ENCODE peak calls at places on chromosomes 3 and 15, in eight cellular contexts. W is IMR-90, N is fibroblast of mammary gland, R is body of pancreas, Z is GM20000, Y is epithelial cell of esophagus, D is Panc1, K is PC-3. O is an unnamed sample.

GRCh38 chr3:109369510-109369909 is 32.2 kb upstream of the DPPA4 start:
- DNase-seq in W (no peak), N (no peak), R (no peak), Z (no peak), Y (no peak), D (no peak), K (peak), O (no peak)

GRCh38 chr3:76943671-76944070 is 96.2 kb upstream of the ROBO2 start:
- DNase-seq in W (peak), N (no peak), R (no peak), Z (no peak), Y (peak), D (peak), K (peak), O (no peak)

GRCh38 chr3:99929409-99930139 is 111.9 kb downstream of the CMSS1 start:
- DNase-seq in W (peak), N (peak), R (no peak), Z (no peak), Y (peak), D (no peak), K (peak), O (peak)

GRCh38 chr3:46406786-46407611 is at the start of the genes CCR5AS and CCRL2:
- DNase-seq in W (peak), N (peak), R (peak), Z (peak), Y (peak), D (no peak), K (peak), O (no peak)

GRCh38 chr3:43105597-43106292 is at the start of gene POMGNT2:
- DNase-seq in W (peak), N (peak), R (peak), Z (peak), Y (peak), D (peak), K (peak), O (peak)

GRCh38 chr15:39580630-39581500 is at the start of gene THBS1:
- DNase-seq in W (peak), N (peak), R (peak), Z (no peak), Y (peak), D (no peak), K (peak), O (peak)

GRCh38 chr15:45795487-45796069 is 160.7 kb downstream of the SQOR start:
- DNase-seq in W (peak), N (peak), R (peak), Z (peak), Y (peak), D (peak), K (peak), O (peak)

GRCh38 chr15:91522609-91523332 is 330.7 kb upstream of the SLCO3A1 start:
- DNase-seq in W (peak), N (peak), R (no peak), Z (no peak), Y (peak), D (no peak), K (peak), O (peak)

GRCh38 chr3:23258110-23258509 is 55.0 kb downstream of the UBE2E2 start:
- DNase-seq in W (peak), N (peak), R (no peak), Z (no peak), Y (no peak), D (no peak), K (peak), O (no peak)

GRCh38 chr3:192887701-192888100 is 30.0 kb downstream of the MB21D2 start:
- DNase-seq in W (no peak), N (peak), R (no peak), Z (no peak), Y (peak), D (no peak), K (peak), O (no peak)

GRCh38 chr3:27467545-27467944 is 16.6 kb downstream of the SLC4A7 start:
- DNase-seq in W (peak), N (peak), R (no peak), Z (peak), Y (peak), D (no peak), K (peak), O (peak)

GRCh38 chr3:14561051-14561634 is 21.0 kb upstream of the GRIP2 start:
- DNase-seq in W (peak), N (peak), R (no peak), Z (no peak), Y (peak), D (no peak), K (peak), O (peak)

GRCh38 chr3:75294124-75294523 is 370.0 kb upstream of the FRG2C start:
- DNase-seq in W (peak), N (peak), R (peak), Z (peak), Y (no peak), D (no peak), K (peak), O (peak)

GRCh38 chr3:156772588-156773206 is 53.5 kb upstream of the LEKR1 start:
- DNase-seq in W (peak), N (peak), R (peak), Z (no peak), Y (no peak), D (no peak), K (no peak), O (no peak)

GRCh38 chr3:197256836-197257444 is 41.5 kb downstream of the DLG1 start:
- DNase-seq in W (peak), N (peak), R (peak), Z (peak), Y (peak), D (peak), K (peak), O (peak)

GRCh38 chr3:148605551-148605950 is 92.2 kb upstream of the AGTR1 start:
- DNase-seq in W (no peak), N (peak), R (no peak), Z (no peak), Y (no peak), D (no peak), K (no peak), O (no peak)

GRCh38 chr3:187223799-187224198 is 26.5 kb downstream of the RTP1 start:
- DNase-seq in W (peak), N (peak), R (no peak), Z (no peak), Y (peak), D (no peak), K (peak), O (peak)

GRCh38 chr15:36601497-36601932 is 22.1 kb downstream of the CDIN1 start:
- DNase-seq in W (peak), N (peak), R (no peak), Z (no peak), Y (peak), D (no peak), K (peak), O (peak)

GRCh38 chr15:92006186-92007028 is 152.9 kb downstream of the SLCO3A1 start:
- DNase-seq in W (no peak), N (no peak), R (no peak), Z (no peak), Y (no peak), D (no peak), K (no peak), O (no peak)

GRCh38 chr3:152460936-152461335 is 192.2 kb downstream of the MBNL1 start:
- DNase-seq in W (no peak), N (no peak), R (no peak), Z (no peak), Y (no peak), D (no peak), K (no peak), O (no peak)

GRCh38 chr3:191372122-191372521 is 41.8 kb upstream of the UTS2B start:
- DNase-seq in W (no peak), N (no peak), R (no peak), Z (no peak), Y (no peak), D (no peak), K (no peak), O (no peak)

GRCh38 chr3:190911382-190911781 is 48.9 kb upstream of the GMNC start:
- DNase-seq in W (no peak), N (no peak), R (no peak), Z (no peak), Y (peak), D (no peak), K (no peak), O (no peak)

GRCh38 chr15:25712192-25712960 is 150.8 kb downstream of the ATP10A start:
- DNase-seq in W (no peak), N (no peak), R (peak), Z (no peak), Y (no peak), D (no peak), K (no peak), O (no peak)

GRCh38 chr15:40826123-40827075 is 2.1 kb downstream of the PPP1R14D start:
- DNase-seq in W (no peak), N (no peak), R (peak), Z (no peak), Y (no peak), D (no peak), K (no peak), O (no peak)

GRCh38 chr3:51384145-51384729 is 854 bp upstream of the MANF start:
- DNase-seq in W (no peak), N (no peak), R (peak), Z (peak), Y (no peak), D (no peak), K (peak), O (no peak)

GRCh38 chr3:44412365-44412764 is 65.1 kb downstream of the ZNF445 start:
- DNase-seq in W (no peak), N (no peak), R (no peak), Z (no peak), Y (no peak), D (no peak), K (no peak), O (no peak)

DNA sequence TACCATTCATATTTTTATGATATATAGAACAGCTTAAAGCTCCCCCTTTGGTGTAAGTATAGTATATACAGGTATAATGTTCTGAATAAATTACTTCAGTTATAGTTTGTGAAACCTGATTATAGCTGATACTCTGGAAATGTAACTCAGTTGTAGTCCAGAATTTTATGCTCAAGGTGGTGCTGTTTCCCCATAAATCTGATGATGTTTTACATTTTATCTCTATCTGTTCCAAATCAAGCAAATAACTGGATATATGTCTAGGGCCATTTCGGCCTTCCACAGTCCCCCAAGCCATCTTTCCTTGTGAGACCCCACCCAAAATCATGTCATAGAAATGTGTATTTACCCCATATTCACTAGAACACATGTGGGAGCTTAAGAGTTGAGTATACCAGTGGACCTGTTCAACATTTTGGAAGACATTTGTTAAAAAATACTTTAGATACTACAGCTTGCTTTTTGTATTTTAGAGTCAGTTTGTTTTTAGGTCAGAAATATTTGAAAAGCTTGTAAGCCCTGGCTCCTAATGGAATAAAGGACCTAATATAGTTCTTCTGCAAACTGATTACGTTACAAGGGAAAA is 107.1 kb downstream of the ATG7 start:
- DNase-seq in W (peak), N (peak), R (no peak), Z (peak), Y (peak), D (peak), K (peak), O (peak)
- TF ChIP-seq CTCF in W (peak), N (peak), R (peak), Z (no peak), Y (peak), D (peak), K (peak), O (peak)

GRCh38 chr3:114700637-114701234 is 406.9 kb downstream of the TIGIT start:
- DNase-seq in W (no peak), N (no peak), R (no peak), Z (no peak), Y (no peak), D (no peak), K (no peak), O (no peak)

GRCh38 chr3:114711321-114711891 is 417.6 kb downstream of the TIGIT start:
- DNase-seq in W (no peak), N (no peak), R (no peak), Z (no peak), Y (no peak), D (no peak), K (no peak), O (no peak)

GRCh38 chr3:114709102-114709501 is 415.3 kb downstream of the TIGIT start:
- DNase-seq in W (peak), N (peak), R (no peak), Z (peak), Y (peak), D (no peak), K (no peak), O (no peak)

GRCh38 chr3:114707225-114707860 is 413.5 kb downstream of the TIGIT start:
- DNase-seq in W (no peak), N (no peak), R (no peak), Z (no peak), Y (peak), D (no peak), K (no peak), O (no peak)

DNA sequence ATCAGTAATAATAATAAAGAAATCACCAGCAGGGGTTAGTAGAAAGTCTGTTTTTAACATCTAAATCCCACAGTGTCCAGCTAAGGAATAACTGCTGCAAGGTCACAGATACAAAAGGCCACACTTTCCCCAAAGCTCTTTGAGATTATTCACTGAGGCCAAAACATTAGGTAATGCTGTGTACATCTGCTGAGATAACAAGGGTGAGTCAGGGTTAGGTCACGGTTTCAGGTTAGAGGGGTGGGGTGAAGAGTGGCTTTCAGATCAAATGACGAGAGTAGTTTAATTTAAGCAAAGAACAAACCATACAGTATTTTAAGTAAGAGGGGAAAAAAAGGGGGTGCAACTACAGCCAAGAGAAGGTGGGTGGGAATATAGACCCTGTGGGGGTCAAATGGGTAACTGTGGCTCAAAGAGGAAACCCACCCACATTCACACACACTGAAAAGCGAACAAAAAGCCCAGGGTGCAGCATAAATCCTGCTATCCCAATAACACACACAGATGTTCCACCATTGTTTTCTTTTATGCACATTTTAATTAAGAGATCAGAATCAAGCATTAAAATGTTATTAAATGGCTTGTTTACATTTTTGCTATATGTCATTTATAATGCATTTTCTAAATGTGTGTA is 412.9 kb downstream of the TIGIT start:
- DNase-seq in W (peak), N (peak), R (peak), Z (peak), Y (peak), D (no peak), K (peak), O (peak)
- TF ChIP-seq CTCF in W (no peak), N (no peak), R (peak), Z (no peak), Y (no peak), D (no peak), K (no peak), O (no peak)

GRCh38 chr3:171514466-171514865 is 54.3 kb upstream of the TNIK start:
- DNase-seq in W (no peak), N (no peak), R (no peak), Z (no peak), Y (no peak), D (no peak), K (peak), O (no peak)
- TF ChIP-seq CTCF in W (peak), N (peak), R (no peak), Z (no peak), Y (no peak), D (no peak), K (peak), O (peak)

DNA sequence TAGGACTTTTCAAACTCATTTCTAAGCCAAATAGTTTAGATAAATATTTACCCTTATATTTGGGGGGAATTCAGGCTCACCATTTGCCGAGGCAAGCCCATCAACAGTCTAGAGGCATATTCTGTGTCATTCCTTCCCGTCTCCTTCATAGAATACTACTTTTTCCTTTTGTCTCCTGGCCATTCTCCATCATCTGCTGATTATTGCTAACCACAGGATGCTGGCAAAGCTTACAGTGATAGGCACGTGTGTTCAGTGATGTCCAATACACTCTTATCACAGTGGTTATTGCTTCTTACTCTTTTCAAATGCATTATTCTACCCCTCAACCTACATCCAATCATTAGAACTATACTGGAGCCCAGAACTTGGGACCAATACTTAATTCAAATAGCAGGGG is 130.6 kb upstream of the ZBED2 start:
- DNase-seq in W (no peak), N (peak), R (no peak), Z (no peak), Y (no peak), D (no peak), K (no peak), O (no peak)
- TF ChIP-seq CTCF in W (no peak), N (no peak), R (no peak), Z (no peak), Y (no peak), D (no peak), K (no peak), O (no peak)

GRCh38 chr15:70508561-70509281 is 254.6 kb downstream of the UACA start:
- DNase-seq in W (peak), N (peak), R (no peak), Z (no peak), Y (peak), D (peak), K (peak), O (peak)
- TF ChIP-seq CTCF in W (peak), N (peak), R (no peak), Z (no peak), Y (no peak), D (no peak), K (peak), O (peak)

GRCh38 chr3:9276761-9277370 is 27.4 kb upstream of the SRGAP3 start:
- DNase-seq in W (no peak), N (no peak), R (no peak), Z (no peak), Y (peak), D (no peak), K (peak), O (no peak)

GRCh38 chr3:9278498-9278897 is 29.1 kb upstream of the SRGAP3 start:
- DNase-seq in W (no peak), N (no peak), R (no peak), Z (no peak), Y (no peak), D (no peak), K (no peak), O (no peak)

GRCh38 chr3:9278085-9278484 is 28.6 kb upstream of the SRGAP3 start:
- DNase-seq in W (no peak), N (no peak), R (no peak), Z (no peak), Y (no peak), D (no peak), K (no peak), O (no peak)

GRCh38 chr3:9279959-9280358 is 30.5 kb upstream of the SRGAP3 start:
- DNase-seq in W (peak), N (peak), R (no peak), Z (no peak), Y (peak), D (no peak), K (peak), O (no peak)

DNA sequence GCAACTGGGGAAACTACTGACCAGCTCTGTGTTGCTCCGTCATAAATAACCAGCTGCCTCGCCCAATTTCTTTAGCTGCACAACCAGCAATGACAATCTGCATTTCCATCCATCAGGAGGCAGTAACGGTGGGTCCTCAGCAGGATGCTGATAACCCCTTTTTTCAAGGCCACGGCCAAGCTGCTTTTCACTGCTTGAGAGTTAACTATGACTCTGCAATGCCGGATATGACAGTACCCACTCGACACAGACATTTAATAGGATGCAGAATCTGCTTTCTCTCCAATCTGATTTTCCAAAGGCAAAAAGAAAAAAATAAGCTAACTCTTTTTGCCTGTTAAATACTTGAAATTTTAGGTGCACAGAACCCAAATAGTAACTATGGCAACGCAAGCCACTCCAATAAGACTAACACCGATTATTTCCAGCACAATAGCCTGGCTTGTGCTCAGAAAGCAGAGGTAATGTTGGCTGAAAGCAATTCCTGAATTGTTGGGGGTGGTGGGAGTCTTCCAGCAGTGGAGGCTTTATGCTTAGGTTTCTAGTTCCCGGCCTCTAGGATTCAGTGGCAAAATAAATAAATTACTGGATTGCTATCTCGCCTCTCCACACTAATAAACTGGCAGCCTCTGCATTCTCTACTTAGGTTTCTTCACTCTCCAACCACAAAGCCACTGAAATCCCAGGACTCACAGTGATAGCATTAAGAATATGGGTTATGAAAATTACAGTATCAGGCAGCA is 31.2 kb upstream of the SRGAP3 start:
- DNase-seq in W (no peak), N (peak), R (no peak), Z (no peak), Y (peak), D (no peak), K (no peak), O (no peak)
- TF ChIP-seq CTCF in W (no peak), N (no peak), R (no peak), Z (no peak), Y (no peak), D (no peak), K (no peak), O (no peak)

DNA sequence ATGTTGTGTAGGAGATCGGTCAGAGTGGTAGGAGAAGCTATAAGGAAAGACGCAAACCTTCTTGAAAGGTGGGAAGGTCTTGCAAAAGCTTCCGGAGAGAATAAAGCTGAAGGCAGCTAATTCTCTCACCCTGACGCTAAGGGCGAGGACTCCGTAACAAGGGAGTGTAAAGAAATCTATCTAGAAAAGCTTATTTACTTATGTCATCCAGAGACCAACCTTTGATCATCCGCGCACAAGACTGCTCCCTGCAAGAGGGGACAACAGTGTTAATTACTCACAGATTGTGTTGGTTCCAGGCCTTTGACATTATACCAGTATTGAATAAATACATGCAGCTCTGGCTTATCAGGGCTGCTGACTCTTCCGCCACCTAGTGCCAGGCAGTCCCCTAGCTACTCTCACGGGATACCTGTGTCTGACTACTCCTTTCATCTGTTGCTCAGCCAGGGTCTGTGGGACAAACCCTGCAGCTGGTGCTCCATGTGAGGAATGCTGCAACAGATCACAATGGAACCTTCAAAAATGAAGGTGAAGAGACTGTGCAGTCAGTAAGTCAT is 211.7 kb downstream of the DTWD1 start:
- DNase-seq in W (no peak), N (peak), R (peak), Z (no peak), Y (peak), D (no peak), K (peak), O (no peak)
- TF ChIP-seq CTCF in W (peak), N (peak), R (peak), Z (no peak), Y (peak), D (peak), K (peak), O (peak)

GRCh38 chr15:101269479-101270223 is 7.6 kb downstream of the SELENOS start:
- DNase-seq in W (no peak), N (no peak), R (peak), Z (no peak), Y (peak), D (no peak), K (peak), O (peak)
- TF ChIP-seq CTCF in W (peak), N (peak), R (peak), Z (peak), Y (peak), D (no peak), K (peak), O (peak)

O was measured in HFFc6.